ENCODE peak calls at places on chromosomes 2 and 18, in five cellular contexts. O is kidney, K is uterus, Q is endothelial cell of umbilical vein, R is fibroblast of lung. D is an unnamed sample. For H3K36me3, the result is how much of the 10 kb centered on the place peaks cover.

GRCh38 chr2:172962824-172963223 is 112.8 kb upstream of the MAP3K20 start:
- DNase-seq in O (no peak), K (no peak), Q (peak), R (peak), D (peak)

GRCh38 chr2:20381457-20381856 is 30.8 kb upstream of the PUM2 start:
- DNase-seq in O (no peak), K (no peak), Q (peak), R (peak), D (peak)

GRCh38 chr18:24786027-24786426 is 325.6 kb downstream of the HRH4 start:
- DNase-seq in O (no peak), K (no peak), Q (peak), R (no peak), D (no peak)

GRCh38 chr18:24491882-24492281 is 31.4 kb downstream of the HRH4 start:
- DNase-seq in O (no peak), K (no peak), Q (no peak), R (no peak), D (no peak)

GRCh38 chr2:9652267-9652666 is 21.5 kb upstream of the YWHAQ start:
- DNase-seq in O (no peak), K (no peak), Q (no peak), R (no peak), D (no peak)

GRCh38 chr18:31683968-31684278 is 458 bp downstream of the B4GALT6 start:
- DNase-seq in O (no peak), K (no peak), Q (no peak), R (no peak), D (no peak)

GRCh38 chr18:9870431-9871023 is 15.2 kb upstream of the TXNDC2 start:
- DNase-seq in O (no peak), K (no peak), Q (no peak), R (no peak), D (peak)

GRCh38 chr2:188598551-188598950 is 306.9 kb downstream of the GULP1 start:
- DNase-seq in O (no peak), K (peak), Q (peak), R (peak), D (peak)

GRCh38 chr2:73494031-73494430 is 108.4 kb downstream of the ALMS1 start:
- DNase-seq in O (no peak), K (no peak), Q (no peak), R (no peak), D (no peak)

GRCh38 chr18:39786477-39786876 is 2168.6 kb upstream of the PIK3C3 start:
- DNase-seq in O (no peak), K (no peak), Q (no peak), R (no peak), D (no peak)

GRCh38 chr2:230225486-230225885 is at the start of gene SP140:
- DNase-seq in O (peak), K (no peak), Q (no peak), R (no peak), D (peak)

GRCh38 chr2:85096616-85097015 is 36.6 kb upstream of the TCF7L1 start:
- DNase-seq in O (no peak), K (no peak), Q (no peak), R (no peak), D (no peak)

GRCh38 chr2:238686223-238686622 is 161.7 kb upstream of the TWIST2 start:
- DNase-seq in O (no peak), K (no peak), Q (no peak), R (no peak), D (no peak)

GRCh38 chr2:74548919-74549684 is 4.6 kb downstream of the LOXL3 start:
- DNase-seq in O (peak), K (peak), Q (peak), R (no peak), D (peak)
- H3K4me3 ChIP-seq in O (peak), K (peak), Q (peak), R (peak), D (peak)

GRCh38 chr18:3461704-3462103 is 11.7 kb downstream of the TGIF1 start:
- DNase-seq in O (no peak), K (no peak), Q (no peak), R (no peak), D (no peak)
- H3K36me3 ChIP-seq in O (under half), K (under half), Q (under half), R (under half), D (under half)

GRCh38 chr18:78151234-78151633 is 828.4 kb upstream of the SALL3 start:
- DNase-seq in O (no peak), K (no peak), Q (no peak), R (no peak), D (no peak)

GRCh38 chr18:78154444-78154843 is 825.2 kb upstream of the SALL3 start:
- DNase-seq in O (no peak), K (no peak), Q (no peak), R (no peak), D (no peak)

GRCh38 chr18:78150590-78150989 is 829.0 kb upstream of the SALL3 start:
- DNase-seq in O (no peak), K (no peak), Q (no peak), R (no peak), D (no peak)

GRCh38 chr18:78151948-78152725 is 827.5 kb upstream of the SALL3 start:
- DNase-seq in O (no peak), K (no peak), Q (no peak), R (no peak), D (no peak)

DNA sequence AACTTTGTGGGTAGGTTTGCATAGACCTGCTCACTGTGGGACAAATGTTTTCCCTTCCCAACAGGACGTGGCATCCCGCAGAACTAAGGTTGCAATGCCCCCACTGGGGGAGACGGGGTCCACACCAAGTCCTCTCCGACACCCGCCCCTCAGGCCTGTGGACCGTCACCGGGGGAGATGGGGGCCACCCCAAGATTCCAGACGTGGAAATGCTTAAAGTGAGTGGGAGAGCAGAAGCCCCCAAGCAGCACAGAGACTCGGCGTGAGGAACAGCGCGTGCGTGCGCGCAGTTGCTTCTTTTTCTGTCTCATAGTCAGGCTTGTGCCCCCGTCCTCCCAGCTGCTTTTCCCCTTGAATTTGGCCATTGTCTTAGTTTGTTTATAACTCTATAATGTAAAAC is 826.3 kb upstream of the SALL3 start:
- DNase-seq in O (no peak), K (no peak), Q (no peak), R (no peak), D (no peak)
- H3K27ac ChIP-seq in O (no peak), K (no peak), Q (no peak), R (no peak), D (no peak)

GRCh38 chr2:71064754-71065621 is 3.5 kb upstream of the NAGK start:
- DNase-seq in O (no peak), K (no peak), Q (no peak), R (peak), D (no peak)

GRCh38 chr2:71066856-71067255 is 1.6 kb upstream of the NAGK start:
- DNase-seq in O (no peak), K (no peak), Q (no peak), R (no peak), D (no peak)

GRCh38 chr2:71060871-71061270 is 7.6 kb upstream of the NAGK start:
- DNase-seq in O (no peak), K (no peak), Q (no peak), R (no peak), D (no peak)

GRCh38 chr2:71063216-71063615 is 5.2 kb upstream of the NAGK start:
- DNase-seq in O (no peak), K (no peak), Q (no peak), R (no peak), D (no peak)

DNA sequence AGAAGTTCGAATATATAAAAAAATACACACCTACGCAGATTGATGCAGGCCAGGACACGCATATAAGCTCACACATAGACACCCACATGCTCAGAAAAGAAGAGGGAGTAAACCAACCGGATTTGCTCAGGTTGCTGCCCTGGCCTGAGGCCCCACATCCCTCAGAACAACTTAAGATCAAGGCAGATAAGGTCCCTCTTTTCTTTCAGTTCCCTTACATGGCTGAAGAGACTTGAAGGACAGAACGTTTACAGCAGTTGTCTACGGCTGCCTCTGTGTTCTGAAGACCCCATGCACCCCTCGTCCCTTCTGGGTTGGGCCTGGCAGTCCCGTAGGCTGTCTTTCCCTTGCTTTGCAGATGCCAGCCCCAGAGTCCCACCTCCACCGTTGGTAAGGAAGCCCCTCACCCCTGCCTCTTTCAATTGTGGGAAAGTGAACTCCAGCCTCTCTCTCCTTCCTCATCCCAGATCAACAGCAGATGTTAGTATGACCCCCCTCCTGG is 4.3 kb upstream of the NAGK start:
- DNase-seq in O (no peak), K (no peak), Q (no peak), R (no peak), D (no peak)
- H3K4me3 ChIP-seq in O (no peak), K (no peak), Q (no peak), R (no peak), D (no peak)

GRCh38 chr2:63866009-63866709 is 24.5 kb downstream of the UGP2 start:
- DNase-seq in O (no peak), K (no peak), Q (no peak), R (peak), D (no peak)

GRCh38 chr2:63865159-63865799 is 23.6 kb downstream of the UGP2 start:
- DNase-seq in O (no peak), K (no peak), Q (no peak), R (peak), D (no peak)

GRCh38 chr2:63862802-63863201 is 21.1 kb downstream of the UGP2 start:
- DNase-seq in O (no peak), K (no peak), Q (no peak), R (no peak), D (peak)

GRCh38 chr2:63861220-63861822 is 19.6 kb downstream of the UGP2 start:
- DNase-seq in O (no peak), K (peak), Q (peak), R (peak), D (peak)

GRCh38 chr2:63863707-63864106 is 22.0 kb downstream of the UGP2 start:
- DNase-seq in O (no peak), K (no peak), Q (no peak), R (no peak), D (no peak)
- H3K36me3 ChIP-seq in O (under half), K (under half), Q (under half), R (under half), D (under half)

DNA sequence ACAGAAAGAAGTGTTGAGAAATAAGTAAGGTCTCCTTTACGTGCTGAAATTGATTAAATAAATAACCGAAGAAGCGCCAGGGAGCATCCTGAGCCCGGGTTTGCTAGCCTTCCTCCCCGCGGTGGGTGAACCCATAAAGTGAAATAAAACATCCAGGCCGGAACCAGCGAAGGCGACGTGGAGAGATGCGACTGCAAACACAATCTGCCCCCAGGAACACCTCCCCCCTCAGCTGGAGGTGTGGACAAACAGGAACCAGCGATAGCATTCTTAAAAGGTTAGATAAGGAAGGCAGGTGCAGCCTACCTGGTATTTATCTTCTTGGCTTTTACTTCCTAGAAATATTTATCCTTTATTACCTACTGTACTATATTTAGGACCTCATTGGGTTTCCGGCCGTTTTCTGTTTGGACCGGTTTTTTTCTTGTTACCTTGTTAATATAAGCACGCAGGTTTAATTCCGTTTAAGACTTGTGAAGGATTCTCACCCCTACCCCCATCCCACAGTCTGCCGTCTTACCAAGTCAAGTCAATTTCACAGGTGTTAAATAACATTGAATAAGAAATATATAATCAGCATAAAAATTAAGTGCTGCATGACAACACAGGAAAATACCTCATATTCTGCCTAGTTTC is 224.1 kb upstream of the ID2 start:
- DNase-seq in O (no peak), K (no peak), Q (no peak), R (no peak), D (peak)
- H3K27ac ChIP-seq in O (no peak), K (no peak), Q (no peak), R (no peak), D (peak)

DNA sequence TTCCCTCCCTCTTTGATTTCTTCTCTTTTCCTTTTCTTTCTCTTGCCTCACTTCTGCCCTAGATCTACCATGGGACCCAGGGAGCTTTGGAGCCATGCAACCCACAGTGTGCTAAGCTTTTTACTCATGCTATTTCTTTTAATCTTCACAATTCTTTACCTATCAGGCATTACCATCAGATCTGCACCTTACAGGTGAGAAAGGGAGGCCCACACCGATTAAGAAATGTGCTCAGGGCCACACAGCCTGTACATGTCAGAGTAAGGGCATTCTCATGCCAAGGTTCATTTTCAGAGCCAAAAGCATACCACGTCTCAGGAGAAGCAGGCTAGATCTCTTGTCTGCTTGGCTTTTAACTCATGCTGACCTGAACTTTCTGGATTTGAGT is 161.9 kb downstream of the RPIA start:
- DNase-seq in O (no peak), K (no peak), Q (no peak), R (no peak), D (no peak)
- H3K4me3 ChIP-seq in O (no peak), K (no peak), Q (no peak), R (no peak), D (no peak)